ENCODE peak calls at places on chromosomes 2 and 18, in five cellular contexts. L is IMR-90, X is mammary epithelial cell, A is PC-9, C is GM23248. D is an unnamed sample.

GRCh38 chr2:240963376-240964220 is 34.8 kb upstream of the SNED1 start:
- DNase-seq in L (no peak), X (no peak), A (no peak), C (no peak), D (no peak)

GRCh38 chr18:32770651-32771168 is 2.1 kb downstream of the KLHL14 start:
- DNase-seq in L (no peak), X (no peak), A (no peak), C (no peak), D (no peak)

GRCh38 chr2:223166975-223167650 is 115.1 kb downstream of the KCNE4 start:
- DNase-seq in L (no peak), X (no peak), A (no peak), C (no peak), D (no peak)

GRCh38 chr2:19786408-19787058 is 115.2 kb downstream of the TTC32 start:
- DNase-seq in L (peak; percentile 86), X (peak; percentile 59), A (peak; percentile 94), C (peak; percentile 91), D (no peak)

GRCh38 chr2:228348653-228349052 is 167.2 kb upstream of the SPHKAP start:
- DNase-seq in L (no peak), X (no peak), A (no peak), C (no peak), D (no peak)

GRCh38 chr2:95061601-95062183 is 36.2 kb downstream of the MAL start:
- DNase-seq in L (no peak), X (no peak), A (no peak), C (no peak), D (no peak)

GRCh38 chr2:191319181-191319580 is 74.0 kb downstream of the MYO1B start:
- DNase-seq in L (peak; percentile 78), X (peak; percentile 69), A (no peak), C (peak; percentile 90), D (no peak)

GRCh38 chr2:239103125-239104098 is 255.5 kb downstream of the TWIST2 start:
- DNase-seq in L (no peak), X (no peak), A (no peak), C (no peak), D (no peak)

GRCh38 chr18:28735731-28736130 is 558.8 kb upstream of the CDH2 start:
- DNase-seq in L (peak; percentile 89), X (peak; percentile 46), A (no peak), C (peak; percentile 83), D (peak; percentile 59)

GRCh38 chr2:233486357-233486756 is 80.2 kb downstream of the USP40 start:
- DNase-seq in L (no peak), X (no peak), A (no peak), C (no peak), D (no peak)

GRCh38 chr2:176134045-176134444 is 4.5 kb downstream of the HOXD8 start:
- DNase-seq in L (no peak), X (no peak), A (no peak), C (no peak), D (no peak)

GRCh38 chr2:45812039-45812500 is 160.6 kb downstream of the PRKCE start:
- DNase-seq in L (peak; percentile 86), X (peak; percentile 76), A (peak; percentile 80), C (peak; percentile 82), D (peak; percentile 56)

GRCh38 chr2:85804583-85804982 is 50.8 kb downstream of the ATOH8 start:
- DNase-seq in L (no peak), X (no peak), A (no peak), C (peak; percentile 46), D (peak; percentile 25)

GRCh38 chr18:55582325-55582724 is 5.7 kb downstream of the TCF4 start:
- DNase-seq in L (no peak), X (no peak), A (no peak), C (no peak), D (no peak)

GRCh38 chr2:98907966-98908905 is 27.8 kb downstream of the CRACDL start:
- DNase-seq in L (no peak), X (peak; percentile 36), A (no peak), C (no peak), D (no peak)

GRCh38 chr2:240810199-240810598 is 9.8 kb downstream of the KIF1A start:
- DNase-seq in L (no peak), X (no peak), A (no peak), C (no peak), D (no peak)

GRCh38 chr2:105488198-105488757 is 89.4 kb upstream of the FHL2 start:
- DNase-seq in L (no peak), X (no peak), A (no peak), C (no peak), D (no peak)

GRCh38 chr2:30024281-30024680 is 102.9 kb upstream of the ALK start:
- DNase-seq in L (no peak), X (no peak), A (no peak), C (no peak), D (no peak)

GRCh38 chr2:117771969-117772630 is 42.4 kb upstream of the DDX18 start:
- DNase-seq in L (peak; percentile 38), X (no peak), A (no peak), C (peak; percentile 65), D (peak; percentile 15)

GRCh38 chr2:68832161-68832869 is 38.9 kb downstream of the BMP10 start:
- DNase-seq in L (peak; percentile 78), X (peak; percentile 90), A (peak; percentile 39), C (peak; percentile 22), D (peak; percentile 97)

GRCh38 chr18:9919564-9920232 is 5.9 kb downstream of the VAPA start:
- DNase-seq in L (no peak), X (no peak), A (no peak), C (no peak), D (no peak)

GRCh38 chr2:152171733-152172132 is 3.8 kb downstream of the STAM2 start:
- DNase-seq in L (no peak), X (peak; percentile 56), A (no peak), C (peak; percentile 29), D (peak; percentile 29)

GRCh38 chr2:119259296-119259860 is 35.7 kb downstream of the STEAP3 start:
- DNase-seq in L (no peak), X (no peak), A (no peak), C (no peak), D (no peak)

GRCh38 chr2:220057922-220058321 is 430.5 kb downstream of the SLC4A3 start:
- DNase-seq in L (no peak), X (no peak), A (no peak), C (no peak), D (no peak)

GRCh38 chr2:72148975-72149555 is 1.4 kb upstream of the CYP26B1 start:
- DNase-seq in L (peak; percentile 10), X (peak; percentile 15), A (no peak), C (peak; percentile 69), D (peak; percentile 31)

GRCh38 chr2:126838718-126838985 is 60.0 kb upstream of the TEX51 start:
- DNase-seq in L (no peak), X (no peak), A (no peak), C (no peak), D (no peak)

GRCh38 chr18:76491436-76491800 is 3.6 kb downstream of the ZNF516 start:
- DNase-seq in L (peak; percentile 68), X (peak; percentile 60), A (peak; percentile 49), C (peak; percentile 77), D (no peak)

GRCh38 chr2:104733544-104733943 is 120.4 kb upstream of the POU3F3 start:
- DNase-seq in L (no peak), X (no peak), A (no peak), C (no peak), D (no peak)

GRCh38 chr2:133508546-133509165 is 59.6 kb downstream of the NCKAP5 start:
- DNase-seq in L (no peak), X (no peak), A (no peak), C (no peak), D (no peak)

GRCh38 chr2:164896226-164896625 is 54.6 kb upstream of the COBLL1 start:
- DNase-seq in L (peak; percentile 63), X (no peak), A (no peak), C (peak; percentile 50), D (no peak)

GRCh38 chr2:232872826-232873225 is 2.8 kb downstream of the SNORC start:
- DNase-seq in L (no peak), X (no peak), A (no peak), C (no peak), D (no peak)

DNA sequence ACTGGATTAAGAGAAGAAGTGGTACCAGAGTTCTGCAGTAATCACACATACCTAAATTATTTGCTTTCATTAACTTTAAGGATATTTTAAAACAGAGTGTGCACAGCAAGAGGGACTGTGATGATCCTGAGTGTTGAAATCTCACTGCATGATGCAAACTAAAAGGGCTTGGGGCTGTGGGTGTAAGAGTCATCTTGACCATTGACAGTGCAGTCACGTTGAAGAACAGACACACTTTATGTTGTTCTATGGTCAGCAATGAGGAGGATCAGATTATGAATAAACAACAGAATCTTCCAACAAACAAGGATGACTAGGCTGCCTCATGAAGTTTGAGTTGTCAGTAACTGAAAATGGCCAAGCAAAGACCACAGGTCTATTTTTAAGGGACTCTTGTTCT is 87.2 kb upstream of the GALNT5 start:
- DNase-seq in L (peak; percentile 65), X (no peak), A (no peak), C (peak; percentile 57), D (no peak)
- H2AFZ ChIP-seq in L (no peak overlapping the region), X (no peak overlapping the region), A (no peak overlapping the region), C (no peak overlapping the region), D (no peak overlapping the region)

GRCh38 chr2:150376627-150377335 is 110.7 kb downstream of the RND3 start:
- DNase-seq in L (peak; percentile 34), X (no peak), A (peak; percentile 44), C (no peak), D (peak; percentile 3)

GRCh38 chr2:150370600-150370999 is 116.9 kb downstream of the RND3 start:
- DNase-seq in L (no peak), X (no peak), A (no peak), C (no peak), D (no peak)

GRCh38 chr2:150371066-150371812 is 116.2 kb downstream of the RND3 start:
- DNase-seq in L (peak; percentile 7), X (no peak), A (no peak), C (no peak), D (no peak)

GRCh38 chr2:150374562-150374961 is 112.9 kb downstream of the RND3 start:
- DNase-seq in L (no peak), X (no peak), A (no peak), C (no peak), D (no peak)

GRCh38 chr2:150373374-150373773 is 114.1 kb downstream of the RND3 start:
- DNase-seq in L (no peak), X (no peak), A (no peak), C (no peak), D (no peak)
- H2AFZ ChIP-seq in L (no peak overlapping the region), X (no peak overlapping the region), A (no peak overlapping the region), C (no peak overlapping the region), D (no peak overlapping the region)

GRCh38 chr2:64721326-64721633 is 67.6 kb upstream of the SERTAD2 start:
- DNase-seq in L (no peak), X (no peak), A (no peak), C (peak; percentile 37), D (no peak)
- H2AFZ ChIP-seq in L (no peak overlapping the region), X (no peak overlapping the region), A (no peak overlapping the region), C (peak overlapping the region; percentile 86), D (no peak overlapping the region)

DNA sequence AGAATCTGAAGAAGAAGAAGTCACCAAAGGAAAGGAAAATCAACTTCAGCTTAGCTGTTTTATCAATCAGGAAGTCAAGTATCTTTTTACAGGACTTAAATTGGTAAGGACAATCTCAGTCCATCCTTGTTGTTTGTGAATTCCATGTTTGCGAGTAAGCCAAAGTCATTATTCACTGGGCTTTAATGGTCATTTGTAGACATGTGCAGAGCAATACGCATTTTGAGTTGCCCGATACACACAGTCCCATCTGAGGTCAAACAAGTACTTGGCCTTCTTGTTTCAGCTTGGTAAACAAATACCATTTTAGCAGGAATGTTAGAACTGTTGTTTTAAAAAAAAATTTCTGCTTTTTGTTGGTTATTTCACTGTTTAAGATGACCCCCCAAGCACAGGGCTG is 40.9 kb downstream of the USP14 start:
- DNase-seq in L (no peak), X (no peak), A (no peak), C (no peak), D (no peak)
- H2AFZ ChIP-seq in L (no peak overlapping the region), X (no peak overlapping the region), A (no peak overlapping the region), C (no peak overlapping the region), D (no peak overlapping the region)

D was measured in endothelial cell of umbilical vein.